ENCODE peak calls at places on chromosomes 6 and 20, in seven cellular contexts. I is adrenal gland, S is K562, N is heart left ventricle, V is mesendoderm, P is A549, K is PC-9. W is an unnamed sample. For H3K4me1, the result is how much of the 10 kb centered on the place peaks cover.

GRCh38 chr6:44041461-44042260 is 85.6 kb downstream of the MRPL14 start:
- DNase-seq in I (peak), S (peak), N (peak), V (peak), P (peak), K (peak), W (peak)

GRCh38 chr6:85494551-85495337 is 44.9 kb downstream of the NT5E start:
- DNase-seq in I (no peak), S (no peak), N (no peak), V (no peak), P (no peak), K (peak), W (peak)

GRCh38 chr20:40579701-40580100 is 109.3 kb downstream of the MAFB start:
- DNase-seq in I (no peak), S (no peak), N (no peak), V (no peak), P (no peak), K (no peak), W (no peak)

GRCh38 chr6:88985901-88986300 is 22.5 kb upstream of the RNGTT start:
- DNase-seq in I (no peak), S (no peak), N (no peak), V (no peak), P (peak), K (no peak), W (peak)

GRCh38 chr6:82144007-82144851 is 103.3 kb downstream of the IBTK start:
- DNase-seq in I (peak), S (peak), N (peak), V (peak), P (peak), K (peak), W (peak)

GRCh38 chr20:58482416-58482815 is 32.8 kb downstream of the APCDD1L start:
- DNase-seq in I (no peak), S (peak), N (no peak), V (peak), P (no peak), K (no peak), W (no peak)

GRCh38 chr6:165883851-165884640 is 221.0 kb upstream of the PDE10A start:
- DNase-seq in I (no peak), S (no peak), N (no peak), V (peak), P (no peak), K (no peak), W (no peak)

GRCh38 chr6:142888461-142888860 is 56.5 kb downstream of the HIVEP2 start:
- DNase-seq in I (no peak), S (no peak), N (no peak), V (no peak), P (no peak), K (no peak), W (no peak)

GRCh38 chr6:131372535-131372934 is 200.5 kb upstream of the ARG1 start:
- DNase-seq in I (no peak), S (no peak), N (no peak), V (no peak), P (no peak), K (no peak), W (no peak)

GRCh38 chr6:140671926-140672325 is 1297.5 kb upstream of the CITED2 start:
- DNase-seq in I (no peak), S (peak), N (no peak), V (peak), P (peak), K (no peak), W (no peak)

GRCh38 chr6:148565321-148565926 is 181.4 kb upstream of the UST start:
- DNase-seq in I (no peak), S (no peak), N (no peak), V (no peak), P (no peak), K (no peak), W (no peak)

GRCh38 chr6:10402648-10403311 is 12.1 kb downstream of the TFAP2A start:
- DNase-seq in I (no peak), S (peak), N (no peak), V (no peak), P (no peak), K (no peak), W (no peak)

GRCh38 chr6:168699631-168700315 is 258.8 kb downstream of the SMOC2 start:
- DNase-seq in I (no peak), S (no peak), N (peak), V (no peak), P (no peak), K (no peak), W (peak)

GRCh38 chr6:16130437-16130891 is 1.6 kb downstream of the MYLIP start:
- DNase-seq in I (no peak), S (no peak), N (no peak), V (no peak), P (no peak), K (peak), W (peak)

GRCh38 chr20:61271273-61272221 is 19.5 kb downstream of the CDH4 start:
- DNase-seq in I (no peak), S (no peak), N (no peak), V (no peak), P (no peak), K (no peak), W (peak)

GRCh38 chr20:9503530-9504251 is 10.7 kb upstream of the LAMP5 start:
- DNase-seq in I (no peak), S (peak), N (no peak), V (peak), P (peak), K (no peak), W (no peak)

GRCh38 chr6:139436521-139437348 is 62.3 kb upstream of the CITED2 start:
- DNase-seq in I (no peak), S (no peak), N (no peak), V (no peak), P (peak), K (peak), W (no peak)

GRCh38 chr6:135173242-135173988 is 7.7 kb upstream of the MYB start:
- DNase-seq in I (no peak), S (peak), N (no peak), V (peak), P (no peak), K (no peak), W (no peak)

GRCh38 chr6:74731204-74731603 is 474.6 kb downstream of the COL12A1 start:
- DNase-seq in I (no peak), S (no peak), N (no peak), V (no peak), P (no peak), K (no peak), W (no peak)

GRCh38 chr20:56715902-56716519 is 86.9 kb downstream of the TFAP2C start:
- DNase-seq in I (no peak), S (no peak), N (no peak), V (no peak), P (no peak), K (no peak), W (no peak)

GRCh38 chr6:132202569-132202968 is 198.7 kb downstream of the MOXD1 start:
- DNase-seq in I (no peak), S (no peak), N (no peak), V (no peak), P (no peak), K (no peak), W (peak)

GRCh38 chr20:41643504-41643938 is 25.3 kb upstream of the CHD6 start:
- DNase-seq in I (peak), S (peak), N (peak), V (peak), P (peak), K (peak), W (peak)

GRCh38 chr6:109867970-109868358 is 110.1 kb upstream of the GPR6 start:
- DNase-seq in I (no peak), S (no peak), N (no peak), V (no peak), P (no peak), K (no peak), W (peak)

GRCh38 chr6:7820288-7820835 is 90.2 kb downstream of the TXNDC5 start:
- DNase-seq in I (no peak), S (no peak), N (no peak), V (no peak), P (no peak), K (no peak), W (no peak)

GRCh38 chr20:36778831-36779655 is 5.5 kb upstream of the DSN1 start:
- DNase-seq in I (no peak), S (no peak), N (no peak), V (no peak), P (no peak), K (no peak), W (no peak)

GRCh38 chr6:101396552-101397173 is 3.2 kb downstream of the GRIK2 start:
- DNase-seq in I (peak), S (peak), N (peak), V (peak), P (peak), K (peak), W (peak)

GRCh38 chr6:138970856-138971425 is 17.1 kb downstream of the REPS1 start:
- DNase-seq in I (peak), S (no peak), N (peak), V (no peak), P (peak), K (no peak), W (peak)

GRCh38 chr20:17653835-17654648 is 28.0 kb downstream of the RRBP1 start:
- DNase-seq in I (no peak), S (no peak), N (no peak), V (no peak), P (no peak), K (no peak), W (no peak)

GRCh38 chr20:5353624-5354496 is 37.1 kb upstream of the PROKR2 start:
- DNase-seq in I (no peak), S (no peak), N (no peak), V (no peak), P (peak), K (no peak), W (peak)

GRCh38 chr6:117482240-117483003 is at the start of gene DCBLD1:
- DNase-seq in I (peak), S (peak), N (peak), V (peak), P (peak), K (peak), W (peak)

GRCh38 chr6:117480651-117481050 is 1.8 kb upstream of the DCBLD1 start:
- DNase-seq in I (no peak), S (no peak), N (no peak), V (no peak), P (no peak), K (no peak), W (no peak)

GRCh38 chr6:117481926-117482239 is 591 bp upstream of the DCBLD1 start:
- DNase-seq in I (no peak), S (peak), N (no peak), V (peak), P (no peak), K (no peak), W (no peak)

GRCh38 chr6:117483004-117483644 is 650 bp downstream of the DCBLD1 start:
- DNase-seq in I (peak), S (peak), N (peak), V (peak), P (peak), K (peak), W (peak)

GRCh38 chr6:117481278-117481925 is 1.1 kb upstream of the DCBLD1 start:
- DNase-seq in I (no peak), S (peak), N (no peak), V (peak), P (no peak), K (no peak), W (peak)
- H3K27ac ChIP-seq in I (peak), S (no peak), N (peak), V (no peak), P (peak), K (peak), W (peak)

GRCh38 chr6:144652292-144652891 is 367.3 kb downstream of the UTRN start:
- DNase-seq in I (no peak), S (no peak), N (no peak), V (no peak), P (no peak), K (no peak), W (no peak)
- H3K4me1 ChIP-seq in I (under half), S (under half), N (under half), V (under half), P (half or more), K (under half), W (under half)

DNA sequence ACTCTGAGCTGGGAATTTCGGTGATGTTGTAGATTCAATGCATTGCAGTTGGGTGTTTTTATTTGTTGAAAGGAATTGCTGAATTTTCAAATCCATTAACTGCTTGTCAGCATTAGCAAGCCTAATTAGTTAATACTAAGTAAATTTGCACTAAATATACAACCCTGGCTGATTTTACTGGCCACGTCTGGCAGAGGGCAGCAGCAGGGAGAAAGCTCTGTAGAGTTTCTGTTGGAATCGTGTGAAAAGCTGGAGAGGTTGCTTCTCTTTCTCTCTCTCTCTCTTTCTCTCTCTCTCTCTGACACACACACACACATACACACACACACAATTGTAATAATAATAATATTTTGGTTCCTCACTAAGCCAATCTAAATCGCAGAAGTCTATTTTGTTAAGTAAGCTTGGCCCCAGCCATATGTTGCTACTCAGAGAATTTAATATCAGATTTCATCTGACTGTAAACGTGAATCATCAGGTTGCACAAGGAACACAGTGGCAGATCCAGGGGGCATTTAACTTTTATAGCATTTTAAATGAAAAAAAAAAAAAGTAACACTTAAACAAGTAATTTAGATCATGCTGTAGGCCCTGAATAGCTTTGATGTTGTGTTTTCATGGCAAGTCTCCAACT is 289.5 kb downstream of the ESR1 start:
- DNase-seq in I (no peak), S (no peak), N (no peak), V (no peak), P (peak), K (peak), W (no peak)
- H3K27ac ChIP-seq in I (no peak), S (no peak), N (no peak), V (no peak), P (peak), K (peak), W (peak)

GRCh38 chr20:62482970-62483369 is 7.2 kb upstream of the GATA5 start:
- DNase-seq in I (no peak), S (no peak), N (no peak), V (no peak), P (no peak), K (no peak), W (no peak)
- H3K4me1 ChIP-seq in I (under half), S (under half), N (under half), V (under half), P (under half), K (under half), W (half or more)

W was measured in hepatocyte.